ENCODE peak calls at places on chromosomes 12 and 14, in nine cellular contexts. V is psoas muscle, N is pancreas, L is prostate gland, Z is brain microvascular endothelial cell, W is endodermal cell, A is transverse colon, Q is WERI-Rb-1, J is upper lobe of right lung. Y is an unnamed sample.

GRCh38 chr14:80996049-80996901 is 40.9 kb downstream of the TSHR start:
- DNase-seq in W (no peak), V (no peak), N (no peak), Z (peak), Q (peak), J (no peak), L (peak), A (peak), Y (peak)

GRCh38 chr12:38921025-38921677 is 15.8 kb upstream of the CPNE8 start:
- DNase-seq in W (peak), V (no peak), J (no peak), L (peak), N (peak), Q (peak), Z (peak), A (peak), Y (no peak)

GRCh38 chr14:100330396-100330931 is 7.3 kb downstream of the SLC25A47 start:
- DNase-seq in V (no peak), W (peak), A (no peak), Q (no peak), L (no peak), Z (no peak), J (no peak), N (no peak), Y (no peak)

GRCh38 chr14:61355892-61356325 is 34.5 kb downstream of the PRKCH start:
- DNase-seq in L (peak), A (no peak), Z (peak), V (peak), W (peak), J (no peak), N (no peak), Q (no peak), Y (no peak)

GRCh38 chr12:131852551-131853299 is 24.5 kb downstream of the MMP17 start:
- DNase-seq in W (peak), A (no peak), Q (peak), Z (no peak), L (no peak), N (no peak), J (no peak), V (peak), Y (no peak)

GRCh38 chr12:52691765-52692150 is 11.6 kb upstream of the KRT1 start:
- DNase-seq in Z (no peak), W (no peak), L (no peak), V (no peak), Q (no peak), J (no peak), N (no peak), A (no peak), Y (no peak)

GRCh38 chr12:105825141-105825540 is 313.6 kb downstream of the NUAK1 start:
- DNase-seq in Z (no peak), W (no peak), V (no peak), J (no peak), L (no peak), Q (no peak), A (no peak), N (no peak), Y (no peak)

GRCh38 chr12:114967187-114967586 is 283.2 kb upstream of the TBX3 start:
- DNase-seq in A (no peak), N (no peak), J (no peak), V (no peak), W (peak), Q (no peak), L (no peak), Z (no peak), Y (no peak)

GRCh38 chr12:27821259-27821973 is 41.4 kb upstream of the MANSC4 start:
- DNase-seq in J (no peak), A (peak), Z (peak), V (no peak), Q (peak), W (peak), L (peak), N (no peak), Y (no peak)

GRCh38 chr14:78997811-78998210 is 827.6 kb downstream of the NRXN3 start:
- DNase-seq in Q (no peak), N (peak), Z (peak), V (no peak), L (peak), J (no peak), W (no peak), A (peak), Y (no peak)

DNA sequence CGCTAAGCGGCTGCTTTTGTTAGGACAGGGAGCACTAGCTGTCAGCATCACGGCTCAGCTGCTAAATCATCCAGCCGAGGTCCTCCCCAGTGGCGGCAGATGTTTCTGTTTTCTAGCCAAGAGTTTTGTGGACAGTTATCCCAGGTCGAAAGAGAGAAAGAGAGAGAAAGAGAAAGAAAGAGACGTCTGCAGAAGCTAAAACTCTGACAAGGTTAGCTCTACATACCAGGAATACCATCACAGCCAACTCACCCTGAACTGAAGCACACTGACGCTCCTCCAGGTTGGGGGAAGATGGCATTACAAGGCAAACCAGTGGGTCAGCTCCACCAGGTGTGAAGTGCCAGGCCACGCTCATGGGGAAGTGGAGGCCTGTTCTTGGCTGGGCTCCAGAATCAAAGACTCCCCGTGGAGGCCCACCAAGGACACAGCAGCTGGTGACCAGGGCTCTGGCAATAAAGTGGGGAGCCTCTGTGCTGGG is 64.9 kb upstream of the DICER1 start:
- DNase-seq in J (no peak), V (peak), Z (peak), A (no peak), W (peak), L (no peak), N (no peak), Q (no peak), Y (no peak)
- H3K27ac ChIP-seq in J (no peak), V (no peak), Z (no peak), A (no peak), W (no peak), L (peak), N (no peak), Q (no peak), Y (no peak)

GRCh38 chr12:10132971-10133370 is 3.0 kb upstream of the CLEC7A start:
- DNase-seq in Q (no peak), N (no peak), W (no peak), L (no peak), V (no peak), A (no peak), Z (no peak), J (no peak), Y (no peak)

GRCh38 chr12:10135126-10135525 is 5.1 kb upstream of the CLEC7A start:
- DNase-seq in Z (no peak), W (no peak), A (no peak), Q (no peak), V (no peak), N (no peak), L (no peak), J (no peak), Y (no peak)

GRCh38 chr12:10140001-10140400 is 10.0 kb upstream of the CLEC7A start:
- DNase-seq in J (no peak), W (peak), N (no peak), A (no peak), L (no peak), Q (peak), V (no peak), Z (peak), Y (no peak)

GRCh38 chr12:10131101-10131632 is 1.2 kb upstream of the CLEC7A start:
- DNase-seq in W (no peak), V (no peak), Z (no peak), Q (no peak), J (no peak), L (no peak), N (no peak), A (no peak), Y (no peak)

DNA sequence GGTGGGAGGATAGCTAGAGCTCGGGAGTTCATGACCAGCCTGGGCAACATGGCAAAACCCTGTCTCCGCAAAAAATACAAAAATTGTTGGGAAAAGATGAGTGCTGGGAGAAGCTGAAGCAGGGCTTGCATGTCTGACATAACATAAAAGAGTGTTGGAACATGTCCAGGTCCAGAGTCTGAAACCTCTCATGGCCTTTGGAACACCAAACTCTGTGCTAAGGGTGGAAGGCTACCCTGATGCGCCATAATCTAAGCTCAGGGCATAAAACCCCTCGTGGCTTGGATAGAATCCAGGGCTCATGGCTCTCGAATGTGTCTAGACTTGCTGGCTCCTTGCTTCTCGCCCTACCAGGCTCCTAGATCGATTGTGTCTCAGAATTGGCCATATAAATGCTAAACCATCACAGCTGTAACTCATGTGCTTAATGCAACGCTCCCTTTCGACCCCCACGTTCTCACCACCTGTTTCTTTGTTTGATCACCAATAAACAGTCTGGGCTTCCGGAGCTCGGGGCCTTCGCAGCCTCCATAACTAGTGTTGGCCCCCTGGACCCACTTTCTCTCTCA is 6.7 kb upstream of the CLEC7A start:
- DNase-seq in W (no peak), V (no peak), N (no peak), Q (no peak), L (no peak), Z (no peak), A (no peak), J (no peak), Y (no peak)
- H3K27ac ChIP-seq in W (no peak), V (no peak), N (no peak), Q (no peak), L (no peak), Z (no peak), A (no peak), J (no peak), Y (no peak)

DNA sequence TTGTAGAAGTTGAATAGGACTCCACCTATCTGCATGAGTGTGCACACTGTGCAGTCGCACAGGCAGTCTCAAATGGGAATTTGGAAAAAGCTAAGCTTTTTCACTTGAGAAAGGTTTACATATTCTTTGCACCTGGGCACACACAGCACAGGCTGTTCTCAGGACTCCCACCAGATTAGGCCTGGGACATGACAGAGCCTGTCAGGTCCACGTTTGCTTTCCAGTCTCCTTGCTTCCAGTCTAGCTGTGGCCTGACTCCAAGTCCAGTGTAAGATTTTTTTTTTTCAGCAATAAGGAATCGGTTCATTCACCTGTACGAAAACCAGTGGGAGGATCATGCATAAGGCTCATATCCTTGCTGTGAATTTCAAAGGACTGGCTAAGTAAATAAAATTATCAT is 181.3 kb downstream of the ZFP36L1 start:
- DNase-seq in N (no peak), J (no peak), L (peak), Z (no peak), Q (no peak), V (no peak), A (no peak), W (no peak), Y (no peak)
- H3K27ac ChIP-seq in N (no peak), J (peak), L (peak), Z (no peak), Q (no peak), V (peak), A (peak), W (no peak), Y (no peak)

GRCh38 chr14:71648725-71649124 is 283.5 kb upstream of the RGS6 start:
- DNase-seq in V (no peak), Z (no peak), N (no peak), L (no peak), A (no peak), Q (no peak), W (no peak), J (no peak), Y (no peak)
- H3K27ac ChIP-seq in V (no peak), Z (no peak), N (no peak), L (no peak), A (no peak), Q (no peak), W (no peak), J (no peak), Y (no peak)

DNA sequence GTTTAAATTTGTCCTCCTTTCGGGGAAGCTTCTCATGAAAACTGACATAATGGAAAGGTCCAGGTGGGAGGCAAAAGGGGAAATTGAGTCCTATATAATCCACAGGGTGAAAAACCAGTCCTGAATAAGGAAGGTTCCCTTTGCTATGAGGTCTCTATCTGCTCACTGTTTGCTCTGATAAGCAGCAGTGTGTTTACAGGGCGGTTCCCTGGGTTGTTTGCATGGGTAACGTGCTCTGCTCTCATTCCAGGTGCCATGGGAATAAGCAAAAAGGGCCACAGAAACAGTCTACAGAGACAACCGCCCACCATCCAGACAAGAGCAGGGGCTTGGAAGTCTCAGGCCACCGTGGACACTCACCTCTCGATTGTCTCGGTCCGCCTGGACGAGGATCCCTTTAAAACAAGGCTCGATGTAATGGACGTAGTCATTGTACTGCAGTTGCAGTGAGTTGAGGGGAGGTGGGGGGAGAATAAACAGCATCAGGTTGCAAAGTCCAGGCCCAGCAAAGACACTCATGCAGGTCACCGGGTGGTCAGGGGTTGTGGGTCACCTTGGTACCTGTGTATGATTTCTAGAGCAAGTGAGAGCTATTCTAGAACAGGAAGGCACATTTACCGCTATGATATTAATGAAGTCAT is 32.7 kb downstream of the CACNA2D4 start:
- DNase-seq in A (no peak), V (no peak), Q (no peak), Z (no peak), W (peak), L (no peak), J (no peak), N (no peak), Y (no peak)
- H3K27ac ChIP-seq in A (no peak), V (no peak), Q (no peak), Z (no peak), W (no peak), L (no peak), J (no peak), N (no peak), Y (no peak)

DNA sequence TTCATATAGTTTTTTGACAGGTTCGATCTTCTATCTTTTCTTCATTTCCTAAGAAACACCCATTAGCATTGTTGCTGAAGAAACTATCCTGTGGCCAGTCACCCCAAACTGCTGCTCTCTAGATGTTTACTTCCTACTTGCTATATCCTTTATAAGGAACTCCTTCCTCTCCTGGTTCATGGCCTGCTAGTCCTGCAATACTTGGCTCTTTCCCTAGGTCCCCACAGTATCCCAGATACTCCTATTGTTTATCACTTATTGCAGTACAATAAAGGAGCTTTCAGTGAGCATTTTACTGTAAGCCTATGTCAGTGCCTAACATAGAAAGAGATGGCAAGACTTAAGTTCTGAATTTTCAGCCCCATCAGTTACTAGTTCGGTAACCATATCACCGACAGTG is 2.8 kb downstream of the ALDH6A1 start:
- DNase-seq in L (no peak), J (no peak), A (no peak), V (no peak), W (no peak), Z (no peak), Q (no peak), N (no peak), Y (no peak)
- H3K27ac ChIP-seq in L (no peak), J (no peak), A (no peak), V (no peak), W (no peak), Z (no peak), Q (no peak), N (no peak), Y (no peak)

GRCh38 chr12:31322651-31323248 is 3.2 kb downstream of the SINHCAF start:
- DNase-seq in N (no peak), W (peak), Z (peak), A (peak), L (peak), Q (no peak), J (no peak), V (no peak), Y (no peak)

GRCh38 chr12:31323466-31324115 is 2.4 kb downstream of the SINHCAF start:
- DNase-seq in J (peak), L (peak), V (no peak), A (peak), N (no peak), Q (peak), W (no peak), Z (no peak), Y (no peak)

GRCh38 chr12:31318870-31319269 is 7.1 kb downstream of the SINHCAF start:
- DNase-seq in V (no peak), N (no peak), Z (no peak), A (no peak), J (no peak), Q (no peak), L (no peak), W (no peak), Y (no peak)

GRCh38 chr12:31324116-31324844 is 1.7 kb downstream of the SINHCAF start:
- DNase-seq in Z (peak), J (peak), V (peak), W (peak), A (peak), Q (peak), L (peak), N (peak), Y (no peak)

GRCh38 chr12:31321565-31322228 is 4.3 kb downstream of the SINHCAF start:
- DNase-seq in L (no peak), N (no peak), Z (no peak), W (no peak), Q (no peak), V (no peak), J (no peak), A (no peak), Y (no peak)
- H3K27ac ChIP-seq in L (no peak), N (no peak), Z (peak), W (no peak), Q (no peak), V (no peak), J (no peak), A (peak), Y (no peak)

DNA sequence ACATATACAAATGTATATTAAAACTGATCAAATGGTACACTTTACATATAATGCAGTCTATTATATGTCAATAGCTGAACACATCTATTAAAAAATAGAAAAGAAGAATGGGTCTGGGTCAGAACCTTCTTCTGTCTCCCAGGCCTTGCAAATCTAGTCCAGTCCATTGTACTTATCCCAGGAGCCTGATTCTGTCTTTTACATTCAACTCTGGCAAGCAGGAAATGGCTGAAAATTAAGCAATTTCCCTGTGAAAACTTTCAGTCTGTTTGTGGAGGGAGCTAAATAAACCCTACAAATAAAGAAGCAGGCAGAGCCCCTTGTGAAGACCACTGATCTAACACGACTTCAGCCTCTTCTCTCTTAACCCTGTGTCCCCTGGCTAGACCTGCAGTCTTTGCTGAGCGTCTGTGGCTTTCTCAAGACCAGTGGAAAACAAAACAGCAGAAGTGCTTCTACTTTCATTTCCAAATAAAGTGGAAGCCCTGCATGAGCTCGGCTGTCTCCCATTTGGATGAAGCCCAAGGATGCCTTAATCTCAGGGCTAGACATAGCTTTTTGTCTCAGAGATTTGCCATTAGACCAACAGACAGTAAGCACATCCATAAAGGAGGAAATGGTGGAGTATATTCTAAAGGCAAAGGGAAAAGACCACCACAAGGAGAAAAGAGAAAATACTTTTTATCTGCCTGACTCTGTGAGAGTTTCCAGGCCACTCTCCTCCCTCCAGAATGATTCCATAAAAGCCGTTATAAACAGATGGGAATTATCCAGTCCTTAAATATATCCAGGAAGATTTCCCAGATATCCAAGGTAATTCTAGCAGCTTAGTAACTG is 48.2 kb downstream of the CRACR2A start:
- DNase-seq in Q (peak), J (no peak), Z (peak), W (no peak), L (no peak), N (no peak), A (no peak), V (no peak), Y (no peak)
- H3K27ac ChIP-seq in Q (peak), J (no peak), Z (peak), W (no peak), L (peak), N (no peak), A (peak), V (peak), Y (no peak)

GRCh38 chr12:30782316-30783173 is 27.8 kb upstream of the CAPRIN2 start:
- DNase-seq in N (no peak), V (peak), J (no peak), L (peak), Q (no peak), Z (no peak), A (no peak), W (no peak), Y (no peak)
- H3K27ac ChIP-seq in N (no peak), V (peak), J (no peak), L (no peak), Q (no peak), Z (no peak), A (no peak), W (no peak), Y (no peak)

GRCh38 chr14:31251028-31251958 is 43.7 kb upstream of the HECTD1 start:
- DNase-seq in L (no peak), Q (peak), A (peak), Z (no peak), J (no peak), N (no peak), W (no peak), V (no peak), Y (no peak)
- H3K27ac ChIP-seq in L (no peak), Q (no peak), A (peak), Z (no peak), J (no peak), N (no peak), W (no peak), V (no peak), Y (no peak)